ENCODE peak calls at places on chromosomes 5 and 9, in seven cellular contexts. One of them, this sample, is unnamed. For H3K4me1, the result is how much of the 10 kb centered on the place peaks cover.

GRCh38 chr5:168023190-168023589 is 268.3 kb upstream of the WWC1 start:
- DNase-seq in heart left ventricle: peak
- DNase-seq in mucosa of descending colon: peak
- DNase-seq in kidney: no peak
- DNase-seq in A549: no peak
- DNase-seq in endothelial cell of umbilical vein: no peak
- DNase-seq in spleen: no peak
- DNase-seq in this sample: no peak

GRCh38 chr5:127101533-127101932 is 28.2 kb upstream of the C5orf63 start:
- DNase-seq in heart left ventricle: no peak
- DNase-seq in mucosa of descending colon: no peak
- DNase-seq in endothelial cell of umbilical vein: peak
- DNase-seq in spleen: no peak
- DNase-seq in A549: no peak
- DNase-seq in kidney: no peak
- DNase-seq in this sample: no peak

GRCh38 chr5:112908854-112909253 is 13.2 kb downstream of the REEP5 start:
- DNase-seq in spleen: no peak
- DNase-seq in mucosa of descending colon: no peak
- DNase-seq in endothelial cell of umbilical vein: no peak
- DNase-seq in A549: no peak
- DNase-seq in heart left ventricle: no peak
- DNase-seq in kidney: no peak
- DNase-seq in this sample: no peak

GRCh38 chr5:40224421-40224820 is 455.3 kb upstream of the PTGER4 start:
- DNase-seq in mucosa of descending colon: no peak
- DNase-seq in spleen: no peak
- DNase-seq in endothelial cell of umbilical vein: peak
- DNase-seq in A549: no peak
- DNase-seq in kidney: no peak
- DNase-seq in heart left ventricle: no peak
- DNase-seq in this sample: no peak

GRCh38 chr5:1056611-1057484 is 48.2 kb downstream of the NKD2 start:
- DNase-seq in endothelial cell of umbilical vein: no peak
- DNase-seq in spleen: no peak
- DNase-seq in mucosa of descending colon: peak
- DNase-seq in heart left ventricle: no peak
- DNase-seq in kidney: peak
- DNase-seq in A549: no peak
- DNase-seq in this sample: no peak

GRCh38 chr5:175386526-175386925 is 57.5 kb downstream of the DRD1 start:
- DNase-seq in mucosa of descending colon: no peak
- DNase-seq in spleen: no peak
- DNase-seq in kidney: no peak
- DNase-seq in A549: no peak
- DNase-seq in heart left ventricle: no peak
- DNase-seq in endothelial cell of umbilical vein: no peak
- DNase-seq in this sample: no peak

GRCh38 chr5:91867799-91868198 is 484.7 kb upstream of the ARRDC3 start:
- DNase-seq in heart left ventricle: no peak
- DNase-seq in A549: no peak
- DNase-seq in endothelial cell of umbilical vein: no peak
- DNase-seq in kidney: no peak
- DNase-seq in spleen: no peak
- DNase-seq in mucosa of descending colon: no peak
- DNase-seq in this sample: no peak

GRCh38 chr5:76197726-76198125 is 114.5 kb downstream of the SV2C start:
- DNase-seq in mucosa of descending colon: no peak
- DNase-seq in kidney: no peak
- DNase-seq in heart left ventricle: no peak
- DNase-seq in spleen: no peak
- DNase-seq in A549: no peak
- DNase-seq in endothelial cell of umbilical vein: no peak
- DNase-seq in this sample: no peak

DNA sequence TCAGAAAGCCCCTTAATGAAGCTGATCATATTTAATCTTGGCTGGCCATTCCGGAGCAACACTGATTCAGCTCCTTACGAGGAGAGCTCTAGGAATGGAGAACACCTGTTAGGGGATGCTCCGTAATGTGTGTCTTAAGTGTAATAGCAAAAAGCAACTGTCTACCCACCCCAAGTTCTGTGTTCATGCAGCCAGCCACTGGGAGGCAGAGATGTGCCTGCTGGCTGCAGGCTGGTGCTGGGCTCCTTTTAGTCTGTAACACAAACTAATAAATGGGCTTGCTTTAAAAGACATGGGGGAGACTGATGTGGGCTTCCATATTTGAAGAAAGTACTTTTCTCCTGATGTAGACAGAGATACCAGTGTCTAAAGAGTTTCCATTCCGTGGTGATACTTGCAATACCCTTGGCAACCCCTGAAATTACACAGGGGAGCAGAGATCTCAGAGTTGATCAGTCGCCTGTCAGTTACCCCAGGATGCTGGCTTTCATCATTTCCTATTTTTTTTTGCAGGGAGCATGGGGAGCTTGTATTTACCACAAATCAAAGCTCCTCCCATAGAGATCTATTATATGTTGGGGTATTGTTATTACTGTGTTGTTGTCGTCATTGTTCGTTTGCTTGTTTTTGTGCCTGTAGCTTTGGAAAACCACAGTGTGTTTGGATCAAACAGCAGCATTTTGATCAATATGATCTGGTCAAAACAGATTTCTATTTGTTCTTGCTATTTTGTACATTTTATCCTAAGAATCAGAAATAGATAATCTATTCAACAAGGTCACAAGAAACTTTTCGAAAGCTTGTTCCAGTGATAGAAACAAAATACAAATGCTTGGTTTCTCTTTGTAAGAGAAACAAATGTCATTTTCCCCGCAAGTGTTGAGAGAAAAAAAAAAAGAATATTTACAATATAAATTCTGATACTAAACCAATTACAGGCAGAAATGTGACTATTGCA is 65.8 kb downstream of the MTX3 start:
- DNase-seq in mucosa of descending colon: no peak
- DNase-seq in heart left ventricle: no peak
- DNase-seq in kidney: no peak
- DNase-seq in endothelial cell of umbilical vein: no peak
- DNase-seq in spleen: no peak
- DNase-seq in A549: no peak
- DNase-seq in this sample: no peak
- TF ChIP-seq CTCF in mucosa of descending colon: no peak
- TF ChIP-seq CTCF in heart left ventricle: no peak
- TF ChIP-seq CTCF in kidney: no peak
- TF ChIP-seq CTCF in endothelial cell of umbilical vein: no peak
- TF ChIP-seq CTCF in spleen: no peak
- TF ChIP-seq CTCF in A549: no peak
- TF ChIP-seq CTCF in this sample: no peak

GRCh38 chr9:73152445-73152844 is 780 bp downstream of the ANXA1 start:
- DNase-seq in A549: no peak
- DNase-seq in kidney: no peak
- DNase-seq in spleen: no peak
- DNase-seq in mucosa of descending colon: no peak
- DNase-seq in endothelial cell of umbilical vein: peak
- DNase-seq in heart left ventricle: no peak
- DNase-seq in this sample: no peak

GRCh38 chr9:73152953-73153352 is 1.3 kb downstream of the ANXA1 start:
- DNase-seq in spleen: no peak
- DNase-seq in heart left ventricle: no peak
- DNase-seq in endothelial cell of umbilical vein: peak
- DNase-seq in mucosa of descending colon: no peak
- DNase-seq in A549: no peak
- DNase-seq in kidney: no peak
- DNase-seq in this sample: no peak

GRCh38 chr9:73154271-73154670 is 2.6 kb downstream of the ANXA1 start:
- DNase-seq in heart left ventricle: no peak
- DNase-seq in kidney: peak
- DNase-seq in mucosa of descending colon: no peak
- DNase-seq in A549: no peak
- DNase-seq in spleen: no peak
- DNase-seq in endothelial cell of umbilical vein: no peak
- DNase-seq in this sample: no peak

GRCh38 chr9:73154760-73155159 is 3.1 kb downstream of the ANXA1 start:
- DNase-seq in mucosa of descending colon: no peak
- DNase-seq in A549: no peak
- DNase-seq in spleen: no peak
- DNase-seq in heart left ventricle: no peak
- DNase-seq in kidney: no peak
- DNase-seq in endothelial cell of umbilical vein: peak
- DNase-seq in this sample: no peak

DNA sequence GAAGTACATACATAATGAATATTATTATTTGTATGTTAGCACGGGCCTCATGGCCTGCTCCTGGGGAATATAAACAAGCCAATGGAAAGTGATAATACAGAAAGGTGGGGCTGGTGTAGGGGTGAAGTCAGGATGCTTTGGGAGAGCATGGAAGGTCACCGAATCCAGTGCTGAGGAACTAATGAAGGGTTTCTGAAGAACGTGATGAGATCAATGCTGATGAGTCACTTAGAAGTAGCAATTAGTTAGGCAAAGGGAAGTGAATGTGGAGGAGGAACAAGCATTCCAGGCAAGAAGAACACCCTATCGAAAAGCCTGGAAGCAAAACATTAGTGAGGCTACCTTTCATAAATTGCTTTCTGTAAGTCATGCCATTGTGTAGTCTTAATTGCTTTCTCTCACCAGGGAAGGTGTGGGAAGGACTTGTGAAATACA is 2.1 kb downstream of the ANXA1 start:
- DNase-seq in mucosa of descending colon: no peak
- DNase-seq in kidney: no peak
- DNase-seq in spleen: no peak
- DNase-seq in heart left ventricle: no peak
- DNase-seq in A549: peak
- DNase-seq in endothelial cell of umbilical vein: peak
- DNase-seq in this sample: no peak
- H3K4me1 ChIP-seq in mucosa of descending colon: under half
- H3K4me1 ChIP-seq in kidney: under half
- H3K4me1 ChIP-seq in spleen: half or more
- H3K4me1 ChIP-seq in heart left ventricle: under half
- H3K4me1 ChIP-seq in A549: under half
- H3K4me1 ChIP-seq in endothelial cell of umbilical vein: half or more
- H3K4me1 ChIP-seq in this sample: under half

GRCh38 chr5:157540707-157541451 is 34.7 kb downstream of the ADAM19 start:
- DNase-seq in spleen: peak
- DNase-seq in mucosa of descending colon: peak
- DNase-seq in A549: no peak
- DNase-seq in heart left ventricle: peak
- DNase-seq in endothelial cell of umbilical vein: peak
- DNase-seq in kidney: peak
- DNase-seq in this sample: peak
- H3K4me3 ChIP-seq in spleen: no peak
- H3K4me3 ChIP-seq in mucosa of descending colon: no peak
- H3K4me3 ChIP-seq in A549: no peak
- H3K4me3 ChIP-seq in heart left ventricle: no peak
- H3K4me3 ChIP-seq in endothelial cell of umbilical vein: no peak
- H3K4me3 ChIP-seq in kidney: no peak
- H3K4me3 ChIP-seq in this sample: no peak

GRCh38 chr5:124949862-124950261 is 203.4 kb upstream of the ZNF608 start:
- DNase-seq in mucosa of descending colon: no peak
- DNase-seq in A549: no peak
- DNase-seq in heart left ventricle: peak
- DNase-seq in spleen: no peak
- DNase-seq in endothelial cell of umbilical vein: no peak
- DNase-seq in kidney: no peak
- DNase-seq in this sample: no peak

GRCh38 chr5:124951676-124952075 is 205.2 kb upstream of the ZNF608 start:
- DNase-seq in spleen: no peak
- DNase-seq in kidney: no peak
- DNase-seq in mucosa of descending colon: no peak
- DNase-seq in A549: no peak
- DNase-seq in heart left ventricle: no peak
- DNase-seq in endothelial cell of umbilical vein: no peak
- DNase-seq in this sample: no peak

GRCh38 chr5:124952566-124952965 is 206.1 kb upstream of the ZNF608 start:
- DNase-seq in endothelial cell of umbilical vein: no peak
- DNase-seq in mucosa of descending colon: no peak
- DNase-seq in A549: no peak
- DNase-seq in heart left ventricle: no peak
- DNase-seq in kidney: no peak
- DNase-seq in spleen: no peak
- DNase-seq in this sample: no peak

GRCh38 chr5:124951105-124951504 is 204.7 kb upstream of the ZNF608 start:
- DNase-seq in A549: no peak
- DNase-seq in heart left ventricle: no peak
- DNase-seq in endothelial cell of umbilical vein: no peak
- DNase-seq in kidney: no peak
- DNase-seq in spleen: no peak
- DNase-seq in mucosa of descending colon: no peak
- DNase-seq in this sample: no peak

DNA sequence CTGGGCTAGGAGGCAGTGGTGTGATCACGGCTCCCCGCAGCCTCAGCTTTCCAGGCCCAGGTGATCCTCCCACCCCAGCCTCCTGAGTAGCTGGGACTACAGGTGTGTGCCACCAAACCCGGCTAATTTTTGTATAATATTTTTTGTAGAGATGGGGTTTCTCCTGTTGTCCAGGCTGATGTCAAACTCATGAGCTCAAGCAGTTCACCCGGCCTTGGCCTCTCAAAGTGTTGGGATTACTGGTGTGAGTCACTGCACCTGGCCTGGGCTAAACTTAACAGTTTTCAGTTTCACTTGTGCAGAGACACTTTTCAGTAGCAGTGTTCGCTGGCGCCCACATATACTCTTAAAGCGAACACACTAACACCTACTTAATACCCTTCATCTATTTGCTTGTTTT is 205.6 kb upstream of the ZNF608 start:
- DNase-seq in kidney: no peak
- DNase-seq in A549: no peak
- DNase-seq in spleen: no peak
- DNase-seq in endothelial cell of umbilical vein: no peak
- DNase-seq in mucosa of descending colon: no peak
- DNase-seq in heart left ventricle: no peak
- DNase-seq in this sample: no peak
- TF ChIP-seq CTCF in kidney: no peak
- TF ChIP-seq CTCF in A549: no peak
- TF ChIP-seq CTCF in spleen: no peak
- TF ChIP-seq CTCF in endothelial cell of umbilical vein: no peak
- TF ChIP-seq CTCF in mucosa of descending colon: no peak
- TF ChIP-seq CTCF in heart left ventricle: no peak
- TF ChIP-seq CTCF in this sample: no peak